ENCODE peak calls at places on chromosomes 16 and 17, in six cellular contexts. A is GM12878, R is H1, P is HCT116, I is K562, O is HepG2. J is an unnamed sample.

GRCh38 chr17:39229274-39229913 is 3.6 kb upstream of the STAC2 start:
- DNase-seq in A (no peak), R (no peak), P (no peak), I (peak; percentile 42), O (no peak), J (no peak)

GRCh38 chr16:7405166-7405565 is 72.5 kb downstream of the RBFOX1 start:
- DNase-seq in A (no peak), R (peak; percentile 49), P (no peak), I (peak; percentile 15), O (peak; percentile 46), J (peak; percentile 36)

GRCh38 chr17:17494499-17495447 is 1.4 kb downstream of the RASD1 start:
- DNase-seq in A (no peak), R (peak; percentile 76), P (no peak), I (no peak), O (no peak), J (no peak)

GRCh38 chr17:6427284-6427781 is 7.6 kb downstream of the AIPL1 start:
- DNase-seq in A (peak; percentile 23), R (no peak), P (no peak), I (no peak), O (no peak), J (no peak)

GRCh38 chr16:26816885-26817571 is 249.7 kb upstream of the C16orf82 start:
- DNase-seq in A (no peak), R (no peak), P (no peak), I (peak; percentile 66), O (no peak), J (no peak)

GRCh38 chr17:21039839-21040575 is 2.8 kb downstream of the USP22 start:
- DNase-seq in A (no peak), R (no peak), P (peak; percentile 53), I (peak; percentile 66), O (peak; percentile 70), J (no peak)

GRCh38 chr17:77125432-77125901 is 15.3 kb upstream of the SEC14L1 start:
- DNase-seq in A (no peak), R (no peak), P (peak; percentile 91), I (no peak), O (peak; percentile 67), J (no peak)

GRCh38 chr17:61495161-61495857 is 43.1 kb downstream of the TBX4 start:
- DNase-seq in A (no peak), R (no peak), P (peak; percentile 93), I (peak; percentile 26), O (no peak), J (no peak)

GRCh38 chr17:28345420-28346198 is 10.0 kb downstream of the TNFAIP1 start:
- DNase-seq in A (no peak), R (no peak), P (no peak), I (no peak), O (no peak), J (no peak)

GRCh38 chr17:1111599-1112443 is 68.0 kb downstream of the ABR start:
- DNase-seq in A (no peak), R (no peak), P (no peak), I (no peak), O (no peak), J (no peak)

GRCh38 chr17:78999056-78999768 is 10.4 kb downstream of the CANT1 start:
- DNase-seq in A (no peak), R (no peak), P (no peak), I (no peak), O (no peak), J (no peak)

GRCh38 chr17:66255112-66255511 is 25.9 kb upstream of the APOH start:
- DNase-seq in A (no peak), R (no peak), P (peak; percentile 79), I (peak; percentile 80), O (peak; percentile 87), J (peak; percentile 23)

GRCh38 chr17:55845385-55845784 is 94.5 kb downstream of the PCTP start:
- DNase-seq in A (no peak), R (peak; percentile 85), P (no peak), I (no peak), O (no peak), J (peak; percentile 48)

GRCh38 chr17:10243905-10244844 is 45.8 kb upstream of the GAS7 start:
- DNase-seq in A (no peak), R (no peak), P (no peak), I (no peak), O (no peak), J (no peak)

GRCh38 chr16:75065149-75065807 is 51.3 kb downstream of the LDHD start:
- DNase-seq in A (no peak), R (no peak), P (no peak), I (peak; percentile 83), O (no peak), J (no peak)

GRCh38 chr16:3028716-3029319 is 5.0 kb downstream of the THOC6 start:
- DNase-seq in A (no peak), R (no peak), P (no peak), I (no peak), O (no peak), J (no peak)

GRCh38 chr17:64420143-64420670 is 28.7 kb upstream of the MILR1 start:
- DNase-seq in A (no peak), R (no peak), P (peak; percentile 81), I (peak; percentile 83), O (peak; percentile 81), J (no peak)

GRCh38 chr16:81866820-81867440 is 87.8 kb downstream of the PLCG2 start:
- DNase-seq in A (no peak), R (no peak), P (no peak), I (no peak), O (no peak), J (no peak)

GRCh38 chr17:9011001-9011400 is 10.3 kb upstream of the NTN1 start:
- DNase-seq in A (no peak), R (no peak), P (no peak), I (no peak), O (no peak), J (no peak)

GRCh38 chr17:33044771-33045170 is 53.1 kb downstream of the SPACA3 start:
- DNase-seq in A (no peak), R (no peak), P (no peak), I (no peak), O (no peak), J (no peak)

GRCh38 chr17:33045236-33045635 is 53.6 kb downstream of the SPACA3 start:
- DNase-seq in A (no peak), R (no peak), P (no peak), I (no peak), O (no peak), J (no peak)

GRCh38 chr17:33038740-33039139 is 47.1 kb downstream of the SPACA3 start:
- DNase-seq in A (no peak), R (peak; percentile 89), P (peak; percentile 15), I (peak; percentile 69), O (no peak), J (peak; percentile 28)

GRCh38 chr17:33039874-33040273 is 48.2 kb downstream of the SPACA3 start:
- DNase-seq in A (no peak), R (no peak), P (no peak), I (no peak), O (no peak), J (no peak)
- TF ChIP-seq ZNF274 in A (no peak), R (no peak), P (no peak), I (no peak), O (no peak), J (no peak)

GRCh38 chr16:11557811-11558210 is 28.9 kb downstream of the LITAF start:
- DNase-seq in A (no peak), R (no peak), P (no peak), I (no peak), O (no peak), J (no peak)
- H3K9ac ChIP-seq in A (no peak overlapping the region), R (no peak overlapping the region), P (no peak overlapping the region), I (no peak overlapping the region), O (no peak overlapping the region), J (no peak overlapping the region)

GRCh38 chr16:55040366-55041086 is 109.9 kb downstream of the IRX5 start:
- DNase-seq in A (no peak), R (no peak), P (no peak), I (no peak), O (no peak), J (no peak)
- TF ChIP-seq ZNF274 in A (no peak), R (no peak), P (no peak), I (no peak), O (no peak), J (no peak)

GRCh38 chr16:72925631-72925979 is 122.3 kb downstream of the ZFHX3 start:
- DNase-seq in A (no peak), R (no peak), P (no peak), I (no peak), O (no peak), J (no peak)
- H3K9ac ChIP-seq in A (no peak overlapping the region), R (no peak overlapping the region), P (no peak overlapping the region), I (no peak overlapping the region), O (peak overlapping the region; percentile 89), J (no peak overlapping the region)

GRCh38 chr16:24538756-24539294 is 541 bp upstream of the RBBP6 start:
- DNase-seq in A (no peak), R (no peak), P (no peak), I (peak; percentile 87), O (peak; percentile 85), J (no peak)
- TF ChIP-seq ZNF274 in A (no peak), R (no peak), P (no peak), I (no peak), O (no peak), J (no peak)

DNA sequence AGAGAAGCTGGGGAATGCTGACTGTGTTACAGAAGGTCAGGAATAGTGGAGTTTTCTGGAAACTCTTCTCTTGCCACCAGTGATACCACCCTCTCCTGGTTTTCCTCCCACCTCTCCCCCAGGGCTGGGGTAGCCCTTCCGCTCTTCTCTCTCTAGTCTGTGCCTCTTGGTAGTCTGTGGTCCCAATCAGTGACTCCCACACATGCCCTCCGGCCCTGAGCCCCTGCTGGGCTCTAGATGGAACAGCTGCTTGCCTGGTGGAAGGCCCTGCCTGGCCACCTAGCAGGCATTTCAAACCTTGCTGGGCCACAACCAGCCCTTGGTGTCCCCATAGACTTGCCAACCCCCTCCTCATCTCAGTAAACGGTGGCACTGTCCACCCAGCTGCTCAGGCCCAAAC is 15.2 kb upstream of the MTSS2 start:
- DNase-seq in A (no peak), R (no peak), P (no peak), I (no peak), O (no peak), J (no peak)
- H3K9ac ChIP-seq in A (no peak overlapping the region), R (no peak overlapping the region), P (no peak overlapping the region), I (peak overlapping the region; percentile 83), O (no peak overlapping the region), J (no peak overlapping the region)

GRCh38 chr17:70290770-70291169 is 121.4 kb downstream of the KCNJ2 start:
- DNase-seq in A (no peak), R (no peak), P (no peak), I (no peak), O (no peak), J (no peak)

GRCh38 chr17:70288540-70289290 is 119.4 kb downstream of the KCNJ2 start:
- DNase-seq in A (no peak), R (no peak), P (no peak), I (no peak), O (no peak), J (no peak)
- TF ChIP-seq ZNF274 in A (no peak), R (no peak), P (no peak), I (no peak), O (no peak), J (no peak)